ENCODE peak calls at places on chromosomes 7 and 10, in four cellular contexts. Z, F, R and P are unnamed samples.

GRCh38 chr10:11810313-11810766 is 12.8 kb upstream of the PROSER2 start:
- DNase-seq in F (no peak), R (no peak), Z (peak), P (peak)

GRCh38 chr7:43647314-43647691 is 64.4 kb downstream of the STK17A start:
- DNase-seq in F (no peak), Z (peak), R (no peak), P (no peak)

GRCh38 chr7:66591801-66592596 is 36.7 kb upstream of the KCTD7 start:
- DNase-seq in F (peak), Z (peak), R (peak), P (peak)

GRCh38 chr10:100653957-100654834 is 91.2 kb upstream of the PAX2 start:
- DNase-seq in F (no peak), R (no peak), Z (peak), P (no peak)

GRCh38 chr10:6406220-6407033 is 173.6 kb downstream of the PRKCQ start:
- DNase-seq in R (peak), F (no peak), Z (peak), P (peak)

GRCh38 chr7:55192718-55193117 is 172.4 kb upstream of the LANCL2 start:
- DNase-seq in F (no peak), R (no peak), Z (peak), P (no peak)

GRCh38 chr10:84946984-84947383 is 618.6 kb downstream of the CCSER2 start:
- DNase-seq in Z (no peak), R (no peak), F (no peak), P (no peak)

GRCh38 chr7:142332421-142332820 is 74.6 kb upstream of the PRSS58 start:
- DNase-seq in R (no peak), F (no peak), Z (no peak), P (no peak)

GRCh38 chr7:80841566-80842478 is 77.0 kb downstream of the SEMA3C start:
- DNase-seq in Z (no peak), R (no peak), F (no peak), P (no peak)